ENCODE peak calls at places on chromosomes 11 and 22, in seven cellular contexts. K is glutamatergic neuron, C is astrocyte of the spinal cord, I is endothelial cell, R is prostate gland, A is GM20000, H is thyroid gland. D is an unnamed sample.

GRCh38 chr22:40606306-40606705 is 30.2 kb downstream of the MRTFA start:
- DNase-seq in K (no peak), C (no peak), I (no peak), R (no peak), A (no peak), H (no peak), D (no peak)

GRCh38 chr11:108500169-108500568 is 2.0 kb upstream of the POGLUT3 start:
- DNase-seq in K (no peak), C (no peak), I (no peak), R (no peak), A (no peak), H (no peak), D (no peak)

GRCh38 chr11:27174026-27174425 is 133.4 kb downstream of the BBOX1 start:
- DNase-seq in K (no peak), C (no peak), I (no peak), R (peak), A (no peak), H (no peak), D (no peak)

GRCh38 chr11:70699294-70700221 is 301.2 kb downstream of the CTTN start:
- DNase-seq in K (no peak), C (no peak), I (peak), R (no peak), A (no peak), H (no peak), D (no peak)

GRCh38 chr22:39254789-39255298 is 10.1 kb upstream of the PDGFB start:
- DNase-seq in K (no peak), C (peak), I (no peak), R (no peak), A (peak), H (no peak), D (peak)

GRCh38 chr11:132430352-132431091 is 1060.1 kb downstream of the NTM start:
- DNase-seq in K (no peak), C (no peak), I (no peak), R (no peak), A (no peak), H (peak), D (no peak)

GRCh38 chr11:73140213-73141030 is 1.7 kb downstream of the FCHSD2 start:
- DNase-seq in K (peak), C (peak), I (peak), R (no peak), A (peak), H (peak), D (peak)

GRCh38 chr11:26780686-26781085 is 58.8 kb upstream of the SLC5A12 start:
- DNase-seq in K (no peak), C (peak), I (no peak), R (no peak), A (no peak), H (no peak), D (no peak)

GRCh38 chr11:100434821-100435641 is 252.1 kb upstream of the ARHGAP42 start:
- DNase-seq in K (no peak), C (no peak), I (no peak), R (no peak), A (no peak), H (no peak), D (no peak)

GRCh38 chr11:11842426-11843008 is 745 bp downstream of the USP47 start:
- DNase-seq in K (no peak), C (peak), I (no peak), R (peak), A (peak), H (peak), D (peak)

GRCh38 chr11:3614742-3615171 is 27.0 kb downstream of the ART5 start:
- DNase-seq in K (no peak), C (no peak), I (no peak), R (no peak), A (peak), H (peak), D (peak)

GRCh38 chr11:128757235-128757711 is 63.4 kb downstream of the FLI1 start:
- DNase-seq in K (no peak), C (peak), I (no peak), R (no peak), A (peak), H (no peak), D (peak)

GRCh38 chr22:24599514-24599913 is 3.5 kb upstream of the GGT1 start:
- DNase-seq in K (no peak), C (no peak), I (no peak), R (no peak), A (no peak), H (no peak), D (no peak)

GRCh38 chr22:39562839-39563489 is 7.6 kb upstream of the CACNA1I start:
- DNase-seq in K (no peak), C (no peak), I (no peak), R (no peak), A (no peak), H (no peak), D (no peak)

GRCh38 chr11:65014146-65014960 is at the start of gene ARL2:
- DNase-seq in K (no peak), C (no peak), I (no peak), R (peak), A (peak), H (no peak), D (peak)

GRCh38 chr11:134531331-134532135 is 119.5 kb upstream of the B3GAT1 start:
- DNase-seq in K (peak), C (no peak), I (no peak), R (no peak), A (no peak), H (no peak), D (no peak)

GRCh38 chr11:94185387-94186084 is 56.9 kb downstream of the PANX1 start:
- DNase-seq in K (no peak), C (peak), I (no peak), R (no peak), A (no peak), H (no peak), D (no peak)

GRCh38 chr22:19599626-19600243 is 75.5 kb upstream of the CLDN5 start:
- DNase-seq in K (no peak), C (no peak), I (no peak), R (no peak), A (no peak), H (no peak), D (no peak)

DNA sequence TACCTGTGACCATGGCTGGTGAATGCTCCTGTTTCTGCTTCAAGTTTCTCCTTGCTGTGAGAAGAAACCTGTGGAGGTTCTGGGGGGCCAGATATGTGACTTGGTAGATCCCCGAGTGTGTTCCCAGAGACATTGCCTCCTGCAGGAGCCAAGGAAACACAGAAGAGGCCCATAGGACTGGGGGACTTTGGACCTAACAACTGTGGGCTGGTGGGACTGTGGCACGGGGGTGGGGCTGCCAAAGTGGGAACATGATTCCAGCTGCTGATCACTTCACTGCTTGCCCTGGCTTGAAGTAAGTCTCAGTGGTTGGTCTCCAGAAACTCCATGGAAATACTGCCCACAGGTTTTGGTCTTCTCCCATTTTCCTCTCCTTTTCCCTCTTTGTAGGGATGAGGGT is 4.1 kb upstream of the NR1H3 start:
- DNase-seq in K (no peak), C (no peak), I (no peak), R (no peak), A (no peak), H (no peak), D (no peak)
- TF ChIP-seq CTCF in K (no peak), C (no peak), I (no peak), R (no peak), A (no peak), H (no peak), D (no peak)

GRCh38 chr11:15212876-15213275 is 98.2 kb downstream of the INSC start:
- DNase-seq in K (no peak), C (no peak), I (no peak), R (no peak), A (no peak), H (no peak), D (no peak)

GRCh38 chr11:15213471-15214231 is 98.9 kb downstream of the INSC start:
- DNase-seq in K (no peak), C (no peak), I (no peak), R (no peak), A (no peak), H (no peak), D (no peak)

DNA sequence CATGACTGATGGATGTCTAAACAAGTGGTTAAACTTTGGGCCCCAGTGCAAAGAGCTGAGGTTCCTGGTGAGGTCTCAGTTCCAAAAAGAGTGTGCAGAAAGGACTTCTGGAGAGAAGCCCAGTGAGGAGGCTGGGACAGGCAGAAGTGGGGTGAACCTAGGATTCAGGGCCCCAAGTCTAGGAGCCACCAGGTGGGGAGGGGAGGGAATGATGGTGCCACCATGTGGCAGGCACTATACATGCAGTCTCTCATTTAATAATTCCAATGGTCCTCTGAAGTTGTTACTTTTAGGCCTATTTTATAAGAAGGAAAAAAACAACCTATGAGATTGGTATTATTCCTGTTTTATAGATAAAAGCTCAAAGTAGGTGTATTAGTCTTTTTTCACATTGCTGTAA is 102.0 kb downstream of the INSC start:
- DNase-seq in K (no peak), C (no peak), I (no peak), R (no peak), A (peak), H (no peak), D (peak)
- TF ChIP-seq CTCF in K (peak), C (peak), I (peak), R (no peak), A (peak), H (no peak), D (peak)

GRCh38 chr22:33126881-33127280 is 68.7 kb upstream of the SYN3 start:
- DNase-seq in K (no peak), C (no peak), I (no peak), R (no peak), A (no peak), H (no peak), D (no peak)
- TF ChIP-seq CTCF in K (peak), C (no peak), I (no peak), R (no peak), A (no peak), H (no peak), D (no peak)

GRCh38 chr22:45240137-45240809 is 421 bp downstream of the KIAA0930 start:
- DNase-seq in K (peak), C (no peak), I (peak), R (no peak), A (no peak), H (peak), D (no peak)

GRCh38 chr22:45240810-45241631 is at the start of gene KIAA0930:
- DNase-seq in K (peak), C (peak), I (peak), R (peak), A (peak), H (peak), D (peak)

GRCh38 chr22:45246060-45246985 is 5.6 kb upstream of the KIAA0930 start:
- DNase-seq in K (no peak), C (peak), I (no peak), R (peak), A (no peak), H (no peak), D (peak)

GRCh38 chr22:45239378-45240136 is 1.1 kb downstream of the KIAA0930 start:
- DNase-seq in K (no peak), C (no peak), I (no peak), R (no peak), A (no peak), H (no peak), D (no peak)

DNA sequence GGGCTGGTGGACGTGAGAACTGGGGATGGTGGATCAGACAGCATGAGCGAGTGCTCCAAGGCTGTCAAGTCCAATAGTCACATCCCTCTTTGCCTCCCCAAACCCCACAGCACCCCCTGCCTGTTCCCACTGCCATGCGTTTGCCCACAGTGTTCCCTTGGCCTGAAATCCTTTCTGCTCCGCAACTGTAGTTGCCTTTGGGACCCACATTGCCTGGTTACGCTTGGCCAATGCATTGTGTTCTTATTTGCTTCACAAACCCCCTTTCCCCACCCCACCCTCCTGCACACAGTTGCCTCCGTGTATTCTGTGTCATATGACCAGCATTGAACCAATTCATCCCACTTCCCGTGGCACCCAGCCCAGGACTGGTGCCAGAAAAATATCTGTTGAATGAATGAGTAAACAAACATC is 2.1 kb upstream of the KIAA0930 start:
- DNase-seq in K (no peak), C (no peak), I (no peak), R (peak), A (no peak), H (no peak), D (no peak)
- TF ChIP-seq CTCF in K (no peak), C (peak), I (no peak), R (peak), A (no peak), H (no peak), D (peak)

DNA sequence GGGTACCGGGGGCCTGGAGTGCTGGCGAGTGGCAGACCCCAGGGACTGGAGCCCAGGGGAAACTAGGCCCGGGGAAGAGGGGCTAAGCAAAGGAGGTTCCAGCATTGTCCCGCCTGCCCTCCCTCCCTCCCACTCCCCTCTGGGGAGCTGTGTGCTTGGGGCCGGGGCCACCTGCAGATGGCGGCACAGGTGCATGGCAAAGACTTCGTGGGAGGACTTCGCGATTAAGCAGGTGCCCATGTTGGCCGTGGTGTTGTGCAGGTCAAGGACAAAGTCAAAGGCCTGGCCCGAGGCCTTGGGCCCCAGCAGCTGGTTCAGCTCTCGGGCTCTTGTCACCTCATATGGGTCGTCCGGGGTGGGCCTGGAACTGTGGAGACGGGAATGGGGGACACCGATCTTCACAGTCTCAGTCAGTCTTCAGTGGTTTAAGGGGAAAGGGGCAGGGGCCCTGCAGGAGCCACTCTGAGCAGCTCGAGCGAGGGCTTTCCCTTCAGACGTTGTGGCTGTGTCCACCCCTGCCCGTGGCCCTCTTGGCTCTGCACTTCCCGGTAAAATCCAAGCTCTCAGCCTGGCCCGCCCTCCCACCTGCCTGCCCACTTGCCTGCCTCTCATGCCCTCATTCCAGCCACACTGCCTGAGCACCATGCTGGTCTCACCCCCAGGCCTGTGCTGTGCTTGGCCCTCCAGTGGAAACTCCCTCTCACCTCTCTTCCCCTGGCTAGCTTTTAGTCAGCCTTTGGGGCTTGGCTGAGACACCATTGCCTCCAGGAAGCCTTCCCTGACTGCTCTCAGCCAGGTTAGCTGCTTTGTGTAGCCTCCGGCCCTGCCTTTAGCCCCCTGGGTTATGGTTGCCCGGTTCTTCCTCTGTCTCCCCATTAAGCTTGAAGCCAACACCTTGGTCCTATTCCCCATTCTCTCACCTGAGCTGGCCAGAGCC is 4.7 kb downstream of the ACY3 start:
- DNase-seq in K (no peak), C (no peak), I (no peak), R (no peak), A (peak), H (no peak), D (no peak)
- TF ChIP-seq CTCF in K (no peak), C (no peak), I (no peak), R (no peak), A (no peak), H (no peak), D (no peak)

DNA sequence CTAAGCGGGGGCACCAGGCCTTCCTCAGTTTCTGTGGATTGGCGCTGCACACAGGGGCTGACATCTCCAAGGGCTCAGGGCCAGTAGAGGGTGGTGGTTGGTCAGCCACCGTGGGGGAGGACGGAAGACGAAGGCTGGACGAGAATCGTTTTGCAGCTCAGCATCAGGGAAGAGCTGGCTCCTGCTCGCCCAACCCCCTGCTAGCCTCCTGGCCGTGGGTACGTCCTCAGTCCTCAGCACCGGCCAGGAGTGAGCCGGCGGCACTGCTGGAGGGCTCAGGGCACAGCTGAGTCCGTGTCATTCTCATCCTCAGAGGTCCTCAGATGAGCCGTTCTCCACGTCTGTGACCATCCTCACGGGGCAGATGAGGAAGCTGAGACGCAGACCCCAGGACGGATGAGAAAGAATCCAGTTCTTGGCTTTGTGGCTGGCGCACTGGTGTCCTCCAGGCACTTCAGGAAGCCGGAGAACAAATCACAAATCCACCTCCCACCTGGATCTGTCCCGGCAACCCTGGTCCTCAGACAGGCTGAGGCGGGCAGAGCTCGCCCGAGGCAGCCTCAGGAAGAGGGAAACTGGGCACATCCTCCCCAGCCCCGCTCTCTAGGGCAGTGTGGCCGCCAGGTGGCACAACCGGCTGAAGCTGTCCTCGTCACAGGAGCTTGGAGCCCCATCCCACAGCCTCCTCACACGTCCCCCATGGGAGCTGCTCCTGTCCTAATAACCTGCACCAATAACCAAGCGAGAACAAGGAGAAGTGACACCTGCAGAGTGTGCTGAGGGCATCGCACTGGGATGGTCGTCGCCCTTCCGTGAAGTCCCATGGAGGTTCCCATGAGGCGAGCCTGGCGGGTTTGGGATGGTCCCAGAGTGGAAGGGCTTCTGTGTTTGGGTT is 393.7 kb downstream of the BRD1 start:
- DNase-seq in K (no peak), C (no peak), I (no peak), R (no peak), A (no peak), H (no peak), D (no peak)
- TF ChIP-seq CTCF in K (no peak), C (no peak), I (no peak), R (no peak), A (no peak), H (no peak), D (no peak)